ENCODE peak calls at places on chromosomes 4 and X, in eight cellular contexts. G, C, V, K, A, T, Q and E are unnamed samples.
A peak's percentile ranks its signal among the peaks of the same experiment; 100 is the strongest.

GRCh38 chr4:174973336-174973735 is 55.2 kb downstream of the ADAM29 start:
- DNase-seq in T (no peak), A (no peak), G (no peak), C (no peak), K (no peak), V (no peak), Q (no peak), E (no peak)

GRCh38 chr4:35559559-35560365 is 684.6 kb downstream of the ARAP2 start:
- DNase-seq in T (no peak), V (no peak), C (no peak), A (no peak), Q (no peak), G (no peak), K (no peak), E (no peak)

GRCh38 chrX:133414399-133415275 is 652 bp downstream of the GPC4 start:
- DNase-seq in K (peak; percentile 63), Q (no peak), V (no peak), G (no peak), C (peak; percentile 61), T (no peak), A (no peak), E (no peak)

GRCh38 chrX:41381685-41382084 is 47.7 kb downstream of the DDX3X start:
- DNase-seq in T (no peak), G (no peak), A (no peak), K (peak; percentile 56), V (peak; percentile 80), Q (no peak), C (peak; percentile 60), E (no peak)

GRCh38 chr4:112885897-112886296 is 163.6 kb upstream of the ANK2 start:
- DNase-seq in G (no peak), C (no peak), T (no peak), K (no peak), A (no peak), V (no peak), Q (no peak), E (no peak)

GRCh38 chr4:154039435-154040061 is 250.7 kb upstream of the SFRP2 start:
- DNase-seq in Q (no peak), K (no peak), V (no peak), C (no peak), G (no peak), A (no peak), T (no peak), E (no peak)

GRCh38 chrX:118208476-118208875 is 91.9 kb upstream of the KLHL13 start:
- DNase-seq in K (no peak), G (no peak), V (no peak), T (no peak), C (no peak), A (no peak), Q (no peak), E (no peak)

GRCh38 chr4:8727131-8727530 is 134.6 kb downstream of the CPZ start:
- DNase-seq in T (no peak), C (no peak), A (no peak), Q (no peak), G (no peak), K (peak; percentile 31), V (no peak), E (no peak)

GRCh38 chr4:184406915-184407314 is 67.4 kb downstream of the IRF2 start:
- DNase-seq in K (no peak), A (no peak), C (no peak), Q (no peak), V (no peak), G (no peak), T (no peak), E (no peak)